ENCODE peak calls at places on chromosomes 3 and 15, in ten cellular contexts. D, I, S, H, O, W, K, N, U and A are unnamed samples.

GRCh38 chr15:79858469-79858868 is 38.3 kb downstream of the MTHFS start:
- DNase-seq in D (no peak), I (no peak), S (no peak), H (no peak), O (no peak), W (no peak), K (no peak), N (no peak), U (no peak), A (no peak)

GRCh38 chr15:74653426-74654082 is 37.9 kb downstream of the CLK3 start:
- DNase-seq in D (no peak), I (no peak), S (no peak), H (no peak), O (no peak), W (no peak), K (peak; percentile 38), N (no peak), U (no peak), A (peak; percentile 51)

GRCh38 chr3:101675709-101676218 is 1.2 kb downstream of the ZBTB11 start:
- DNase-seq in D (no peak), I (no peak), S (peak; percentile 50), H (no peak), O (no peak), W (no peak), K (no peak), N (no peak), U (no peak), A (no peak)

GRCh38 chr15:79978260-79978659 is 7.3 kb upstream of the BCL2A1 start:
- DNase-seq in D (no peak), I (no peak), S (no peak), H (no peak), O (no peak), W (no peak), K (no peak), N (no peak), U (no peak), A (no peak)

GRCh38 chr3:169847896-169848295 is 21.8 kb downstream of the LRRC31 start:
- DNase-seq in D (peak; percentile 71), I (no peak), S (no peak), H (no peak), O (no peak), W (no peak), K (no peak), N (peak; percentile 35), U (no peak), A (no peak)

GRCh38 chr3:48344867-48345507 is 11.5 kb upstream of the SPINK8 start:
- DNase-seq in D (no peak), I (no peak), S (no peak), H (no peak), O (no peak), W (no peak), K (no peak), N (no peak), U (no peak), A (no peak)

GRCh38 chr15:71332605-71333004 is 217.3 kb downstream of the THSD4 start:
- DNase-seq in D (no peak), I (no peak), S (no peak), H (no peak), O (no peak), W (no peak), K (no peak), N (no peak), U (no peak), A (peak; percentile 20)

GRCh38 chr3:131729561-131729960 is 226.8 kb upstream of the MRPL3 start:
- DNase-seq in D (no peak), I (no peak), S (no peak), H (no peak), O (no peak), W (no peak), K (no peak), N (no peak), U (no peak), A (no peak)

GRCh38 chr3:128749035-128749434 is 23.1 kb downstream of the RAB7A start:
- DNase-seq in D (no peak), I (no peak), S (no peak), H (no peak), O (no peak), W (no peak), K (no peak), N (no peak), U (no peak), A (no peak)

GRCh38 chr15:56763496-56763895 is 30.2 kb upstream of the ZNF280D start:
- DNase-seq in D (no peak), I (no peak), S (no peak), H (no peak), O (no peak), W (no peak), K (no peak), N (no peak), U (no peak), A (no peak)